ENCODE peak calls at places on chromosomes 12 and 14, in eight cellular contexts. One of them, this sample, is unnamed. For H3K4me1, the result is how much of the 10 kb centered on the place peaks cover.

GRCh38 chr14:21612324-21612723 is 22.4 kb downstream of the OR10G2 start:
- DNase-seq in tibial nerve: no peak
- DNase-seq in ovary: no peak
- DNase-seq in A549: no peak
- DNase-seq in stomach: no peak
- DNase-seq in upper lobe of left lung: no peak
- DNase-seq in transverse colon: no peak
- DNase-seq in GM12878: peak
- DNase-seq in this sample: no peak

GRCh38 chr12:124538194-124539082 is 29.0 kb downstream of the NCOR2 start:
- DNase-seq in tibial nerve: no peak
- DNase-seq in ovary: no peak
- DNase-seq in A549: no peak
- DNase-seq in stomach: no peak
- DNase-seq in upper lobe of left lung: no peak
- DNase-seq in transverse colon: no peak
- DNase-seq in GM12878: no peak
- DNase-seq in this sample: no peak

GRCh38 chr14:96586921-96587822 is 85.0 kb downstream of the PAPOLA start:
- DNase-seq in tibial nerve: no peak
- DNase-seq in ovary: no peak
- DNase-seq in A549: no peak
- DNase-seq in stomach: no peak
- DNase-seq in upper lobe of left lung: no peak
- DNase-seq in transverse colon: no peak
- DNase-seq in GM12878: no peak
- DNase-seq in this sample: peak

GRCh38 chr14:63045612-63046320 is 508 bp upstream of the KCNH5 start:
- DNase-seq in tibial nerve: no peak
- DNase-seq in ovary: no peak
- DNase-seq in A549: peak
- DNase-seq in stomach: no peak
- DNase-seq in upper lobe of left lung: no peak
- DNase-seq in transverse colon: no peak
- DNase-seq in GM12878: no peak
- DNase-seq in this sample: no peak

GRCh38 chr14:23052182-23052623 is 5.1 kb downstream of the CDH24 start:
- DNase-seq in tibial nerve: no peak
- DNase-seq in ovary: no peak
- DNase-seq in A549: peak
- DNase-seq in stomach: peak
- DNase-seq in upper lobe of left lung: no peak
- DNase-seq in transverse colon: no peak
- DNase-seq in GM12878: no peak
- DNase-seq in this sample: no peak

GRCh38 chr12:122081697-122082221 is 3.2 kb downstream of the MLXIP start:
- DNase-seq in tibial nerve: peak
- DNase-seq in ovary: peak
- DNase-seq in A549: no peak
- DNase-seq in stomach: no peak
- DNase-seq in upper lobe of left lung: peak
- DNase-seq in transverse colon: peak
- DNase-seq in GM12878: peak
- DNase-seq in this sample: peak

GRCh38 chr12:42180990-42181611 is 36.4 kb upstream of the GXYLT1 start:
- DNase-seq in tibial nerve: no peak
- DNase-seq in ovary: no peak
- DNase-seq in A549: no peak
- DNase-seq in stomach: no peak
- DNase-seq in upper lobe of left lung: no peak
- DNase-seq in transverse colon: no peak
- DNase-seq in GM12878: no peak
- DNase-seq in this sample: no peak

GRCh38 chr12:80269953-80270552 is 170.7 kb downstream of the OTOGL start:
- DNase-seq in tibial nerve: peak
- DNase-seq in ovary: no peak
- DNase-seq in A549: peak
- DNase-seq in stomach: no peak
- DNase-seq in upper lobe of left lung: no peak
- DNase-seq in transverse colon: no peak
- DNase-seq in GM12878: no peak
- DNase-seq in this sample: no peak

GRCh38 chr12:44876554-44877275 is 600 bp upstream of the NELL2 start:
- DNase-seq in tibial nerve: no peak
- DNase-seq in ovary: no peak
- DNase-seq in A549: peak
- DNase-seq in stomach: no peak
- DNase-seq in upper lobe of left lung: peak
- DNase-seq in transverse colon: no peak
- DNase-seq in GM12878: no peak
- DNase-seq in this sample: no peak

GRCh38 chr14:97644365-97644764 is 847.2 kb downstream of the VRK1 start:
- DNase-seq in tibial nerve: no peak
- DNase-seq in ovary: no peak
- DNase-seq in A549: no peak
- DNase-seq in stomach: no peak
- DNase-seq in upper lobe of left lung: no peak
- DNase-seq in transverse colon: no peak
- DNase-seq in GM12878: no peak
- DNase-seq in this sample: no peak

GRCh38 chr14:100155049-100155621 is 4.3 kb downstream of the DEGS2 start:
- DNase-seq in tibial nerve: no peak
- DNase-seq in ovary: no peak
- DNase-seq in A549: peak
- DNase-seq in stomach: no peak
- DNase-seq in upper lobe of left lung: no peak
- DNase-seq in transverse colon: peak
- DNase-seq in GM12878: no peak
- DNase-seq in this sample: no peak
- TF ChIP-seq CTCF in tibial nerve: no peak
- TF ChIP-seq CTCF in ovary: no peak
- TF ChIP-seq CTCF in A549: peak
- TF ChIP-seq CTCF in stomach: peak
- TF ChIP-seq CTCF in upper lobe of left lung: peak
- TF ChIP-seq CTCF in transverse colon: peak
- TF ChIP-seq CTCF in GM12878: peak
- TF ChIP-seq CTCF in this sample: no peak

DNA sequence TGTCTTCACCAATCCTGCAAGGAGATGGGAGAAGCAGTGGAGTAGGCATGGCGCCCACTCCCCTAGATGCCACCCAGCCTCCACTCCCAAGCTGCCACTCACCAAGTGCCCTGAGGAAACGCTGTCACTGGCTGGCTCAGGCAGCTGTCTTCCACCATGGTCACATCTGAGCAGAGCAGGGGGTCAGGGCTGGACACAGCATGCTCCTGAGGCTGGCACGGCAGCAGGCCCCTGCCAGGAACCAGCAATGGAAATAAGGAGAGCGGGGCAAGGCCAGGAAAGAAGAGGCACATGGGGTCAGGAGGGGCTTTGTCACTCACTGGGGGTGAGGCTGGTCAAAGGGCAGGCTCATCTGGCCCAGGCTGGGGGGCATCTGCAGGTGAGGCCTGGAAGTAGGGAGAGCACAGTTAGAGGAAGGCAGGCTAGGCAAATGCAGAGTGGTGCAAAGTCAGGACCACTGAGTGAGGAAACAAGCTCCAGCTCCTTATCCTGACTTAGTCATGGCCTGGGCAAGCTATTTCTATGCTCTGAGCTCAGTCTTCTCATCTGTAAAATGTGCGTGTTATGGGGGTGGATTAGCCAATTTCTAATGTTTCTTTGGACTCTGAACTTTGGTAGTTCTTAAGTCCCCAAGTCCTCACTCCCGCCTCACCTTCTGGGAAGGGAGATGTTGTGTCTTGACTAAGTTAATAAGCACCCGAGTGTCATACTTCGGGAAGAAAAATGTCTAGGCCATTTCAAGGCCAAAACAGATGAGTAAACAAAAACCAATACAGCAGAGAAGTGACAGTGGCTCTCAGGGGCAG is 8.0 kb downstream of the NAB2 start:
- DNase-seq in tibial nerve: no peak
- DNase-seq in ovary: no peak
- DNase-seq in A549: no peak
- DNase-seq in stomach: no peak
- DNase-seq in upper lobe of left lung: no peak
- DNase-seq in transverse colon: no peak
- DNase-seq in GM12878: no peak
- DNase-seq in this sample: no peak
- H3K4me1 ChIP-seq in tibial nerve: under half
- H3K4me1 ChIP-seq in ovary: under half
- H3K4me1 ChIP-seq in A549: under half
- H3K4me1 ChIP-seq in stomach: under half
- H3K4me1 ChIP-seq in upper lobe of left lung: under half
- H3K4me1 ChIP-seq in transverse colon: under half
- H3K4me1 ChIP-seq in GM12878: under half
- H3K4me1 ChIP-seq in this sample: under half

DNA sequence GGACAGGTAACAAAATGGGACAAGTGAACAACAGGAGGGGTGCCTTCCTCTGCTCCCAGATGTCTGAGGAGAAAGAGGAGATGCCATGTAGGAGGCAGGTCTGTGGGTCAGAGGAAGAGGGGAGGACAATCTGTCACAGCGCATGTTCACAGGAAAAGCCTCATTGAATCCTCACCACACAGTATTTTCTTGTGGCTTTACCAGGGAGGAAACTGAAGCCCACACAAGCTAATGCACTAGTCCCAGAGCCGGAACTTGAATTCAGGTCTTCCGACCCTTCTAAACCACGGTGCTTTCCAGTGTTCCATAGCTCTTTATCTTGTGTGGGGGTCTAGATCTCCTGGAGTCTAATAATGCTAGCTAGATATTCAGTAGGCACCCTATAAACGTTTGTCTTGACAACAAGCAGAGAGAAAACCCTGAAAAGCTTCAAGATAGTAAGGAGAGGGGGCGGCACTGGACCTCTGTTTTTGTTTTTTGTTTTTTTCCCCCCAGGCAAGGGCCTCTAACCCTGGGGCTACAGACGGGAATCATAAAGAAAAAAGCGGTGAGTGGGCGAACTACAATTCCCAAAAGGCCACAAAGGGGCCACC is 374 bp upstream of the SHMT2 start:
- DNase-seq in tibial nerve: no peak
- DNase-seq in ovary: no peak
- DNase-seq in A549: no peak
- DNase-seq in stomach: no peak
- DNase-seq in upper lobe of left lung: no peak
- DNase-seq in transverse colon: no peak
- DNase-seq in GM12878: no peak
- DNase-seq in this sample: no peak
- TF ChIP-seq EP300 in tibial nerve: no peak
- TF ChIP-seq EP300 in ovary: no peak
- TF ChIP-seq EP300 in A549: no peak
- TF ChIP-seq EP300 in stomach: no peak
- TF ChIP-seq EP300 in upper lobe of left lung: no peak
- TF ChIP-seq EP300 in transverse colon: no peak
- TF ChIP-seq EP300 in GM12878: no peak
- TF ChIP-seq EP300 in this sample: no peak

DNA sequence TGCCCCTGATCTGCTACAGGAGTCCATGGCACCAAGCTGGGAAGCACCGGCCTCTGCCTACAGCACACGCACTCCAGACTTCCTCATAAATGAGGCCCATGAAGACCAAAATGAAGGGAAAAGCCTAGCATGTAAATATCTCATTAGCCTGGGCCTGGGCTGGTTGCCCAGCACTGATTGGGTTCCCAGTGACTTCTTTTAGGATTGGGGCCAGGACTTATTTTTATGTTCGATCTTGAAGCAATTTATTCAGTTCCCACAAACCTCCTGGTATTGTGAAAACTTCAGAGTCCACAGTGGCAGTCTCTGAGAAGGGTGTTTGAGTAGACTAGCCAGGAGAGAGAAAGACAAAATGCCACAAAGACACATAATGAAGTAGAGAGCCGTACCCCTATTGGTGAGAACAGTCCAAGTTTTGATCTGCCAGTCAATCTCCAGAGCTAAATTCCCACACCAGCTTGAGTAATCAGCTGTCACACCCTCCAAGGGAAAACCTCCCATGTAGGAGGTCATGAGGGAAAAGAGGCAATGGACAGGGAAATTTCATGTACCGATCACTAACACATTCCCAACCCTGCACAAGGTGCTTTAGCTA is 78.2 kb downstream of the PHLDA1 start:
- DNase-seq in tibial nerve: no peak
- DNase-seq in ovary: no peak
- DNase-seq in A549: peak
- DNase-seq in stomach: no peak
- DNase-seq in upper lobe of left lung: no peak
- DNase-seq in transverse colon: no peak
- DNase-seq in GM12878: no peak
- DNase-seq in this sample: no peak
- TF ChIP-seq CTCF in tibial nerve: no peak
- TF ChIP-seq CTCF in ovary: no peak
- TF ChIP-seq CTCF in A549: no peak
- TF ChIP-seq CTCF in stomach: no peak
- TF ChIP-seq CTCF in upper lobe of left lung: no peak
- TF ChIP-seq CTCF in transverse colon: no peak
- TF ChIP-seq CTCF in GM12878: no peak
- TF ChIP-seq CTCF in this sample: no peak

DNA sequence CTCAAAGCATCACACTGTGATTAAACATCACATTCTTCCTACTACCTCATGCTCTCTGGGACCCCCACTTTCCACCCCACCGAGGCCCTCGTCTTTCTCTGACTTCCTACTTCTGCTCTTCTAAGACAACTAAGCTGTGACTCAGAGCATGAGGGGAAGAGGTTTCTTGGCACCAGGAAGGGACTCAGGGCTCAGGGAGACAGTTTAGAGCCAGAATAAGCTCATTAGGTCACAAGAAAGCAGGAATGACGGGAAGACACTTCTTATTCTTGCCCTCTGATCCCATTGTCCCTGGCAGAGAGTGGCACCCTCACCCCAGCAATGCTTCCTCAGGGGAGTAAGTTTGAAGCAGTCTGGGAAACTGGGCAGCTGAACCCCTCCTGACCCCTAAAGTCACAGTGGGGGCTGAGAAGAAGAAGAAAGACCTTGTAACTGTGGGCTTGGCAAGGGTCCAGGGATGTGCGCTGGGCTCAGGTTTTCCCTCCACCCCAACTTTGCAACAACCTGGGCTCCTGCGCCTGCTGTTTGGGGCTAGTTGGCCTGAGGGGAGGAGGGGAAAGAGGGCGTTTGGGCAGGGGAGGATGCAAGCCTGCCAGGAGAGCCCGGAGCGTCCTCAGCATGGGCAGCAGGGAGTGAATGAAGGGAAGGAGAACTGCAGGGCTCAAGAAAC is 64.6 kb upstream of the ACTN1 start:
- DNase-seq in tibial nerve: peak
- DNase-seq in ovary: peak
- DNase-seq in A549: no peak
- DNase-seq in stomach: no peak
- DNase-seq in upper lobe of left lung: peak
- DNase-seq in transverse colon: no peak
- DNase-seq in GM12878: no peak
- DNase-seq in this sample: peak
- H3K4me1 ChIP-seq in tibial nerve: half or more
- H3K4me1 ChIP-seq in ovary: under half
- H3K4me1 ChIP-seq in A549: under half
- H3K4me1 ChIP-seq in stomach: under half
- H3K4me1 ChIP-seq in upper lobe of left lung: half or more
- H3K4me1 ChIP-seq in transverse colon: under half
- H3K4me1 ChIP-seq in GM12878: under half
- H3K4me1 ChIP-seq in this sample: half or more